ENCODE peak calls at places on chromosomes 13 and 19, in eight cellular contexts. One of them, this sample, is unnamed.

GRCh38 chr13:32829269-32829668 is 187.0 kb upstream of the KL start:
- DNase-seq in left ventricle myocardium inferior: no peak
- DNase-seq in thoracic aorta: no peak
- DNase-seq in activated CD8-positive, alpha-beta T cell treated with anti-CD3 and anti-CD28 coated beads for 36 hours: no peak
- DNase-seq in left lung: no peak
- DNase-seq in heart right ventricle: no peak
- DNase-seq in transverse colon: no peak
- DNase-seq in GM10248: no peak
- DNase-seq in this sample: no peak

GRCh38 chr13:41007359-41008118 is 11.6 kb downstream of the ELF1 start:
- DNase-seq in left ventricle myocardium inferior: no peak
- DNase-seq in thoracic aorta: no peak
- DNase-seq in activated CD8-positive, alpha-beta T cell treated with anti-CD3 and anti-CD28 coated beads for 36 hours: no peak
- DNase-seq in left lung: no peak
- DNase-seq in heart right ventricle: no peak
- DNase-seq in transverse colon: no peak
- DNase-seq in GM10248: no peak
- DNase-seq in this sample: no peak

GRCh38 chr13:44307844-44308243 is 65.8 kb upstream of the SERP2 start:
- DNase-seq in left ventricle myocardium inferior: no peak
- DNase-seq in thoracic aorta: no peak
- DNase-seq in activated CD8-positive, alpha-beta T cell treated with anti-CD3 and anti-CD28 coated beads for 36 hours: no peak
- DNase-seq in left lung: no peak
- DNase-seq in heart right ventricle: no peak
- DNase-seq in transverse colon: no peak
- DNase-seq in GM10248: no peak
- DNase-seq in this sample: no peak

GRCh38 chr19:8505680-8506401 is 3.4 kb upstream of the PRAM1 start:
- DNase-seq in left ventricle myocardium inferior: peak
- DNase-seq in thoracic aorta: peak
- DNase-seq in activated CD8-positive, alpha-beta T cell treated with anti-CD3 and anti-CD28 coated beads for 36 hours: peak
- DNase-seq in left lung: peak
- DNase-seq in heart right ventricle: peak
- DNase-seq in transverse colon: peak
- DNase-seq in GM10248: peak
- DNase-seq in this sample: peak

GRCh38 chr13:34070006-34070405 is 252.1 kb downstream of the RFC3 start:
- DNase-seq in left ventricle myocardium inferior: no peak
- DNase-seq in thoracic aorta: no peak
- DNase-seq in activated CD8-positive, alpha-beta T cell treated with anti-CD3 and anti-CD28 coated beads for 36 hours: no peak
- DNase-seq in left lung: no peak
- DNase-seq in heart right ventricle: no peak
- DNase-seq in transverse colon: no peak
- DNase-seq in GM10248: no peak
- DNase-seq in this sample: no peak

GRCh38 chr19:7636691-7637373 is at the start of gene STXBP2:
- DNase-seq in left ventricle myocardium inferior: peak
- DNase-seq in thoracic aorta: no peak
- DNase-seq in activated CD8-positive, alpha-beta T cell treated with anti-CD3 and anti-CD28 coated beads for 36 hours: peak
- DNase-seq in left lung: peak
- DNase-seq in heart right ventricle: peak
- DNase-seq in transverse colon: peak
- DNase-seq in GM10248: peak
- DNase-seq in this sample: peak

GRCh38 chr19:58009666-58010301 is 7.2 kb upstream of the ZNF606 start:
- DNase-seq in left ventricle myocardium inferior: peak
- DNase-seq in thoracic aorta: peak
- DNase-seq in activated CD8-positive, alpha-beta T cell treated with anti-CD3 and anti-CD28 coated beads for 36 hours: peak
- DNase-seq in left lung: peak
- DNase-seq in heart right ventricle: peak
- DNase-seq in transverse colon: peak
- DNase-seq in GM10248: peak
- DNase-seq in this sample: peak

GRCh38 chr19:38545596-38545995 is 72.2 kb downstream of the MAP4K1 start:
- DNase-seq in left ventricle myocardium inferior: no peak
- DNase-seq in thoracic aorta: no peak
- DNase-seq in activated CD8-positive, alpha-beta T cell treated with anti-CD3 and anti-CD28 coated beads for 36 hours: no peak
- DNase-seq in left lung: no peak
- DNase-seq in heart right ventricle: no peak
- DNase-seq in transverse colon: no peak
- DNase-seq in GM10248: no peak
- DNase-seq in this sample: no peak

GRCh38 chr19:43574424-43575155 is 737 bp downstream of the XRCC1 start:
- DNase-seq in left ventricle myocardium inferior: no peak
- DNase-seq in thoracic aorta: no peak
- DNase-seq in activated CD8-positive, alpha-beta T cell treated with anti-CD3 and anti-CD28 coated beads for 36 hours: no peak
- DNase-seq in left lung: no peak
- DNase-seq in heart right ventricle: no peak
- DNase-seq in transverse colon: no peak
- DNase-seq in GM10248: no peak
- DNase-seq in this sample: no peak

GRCh38 chr19:50669319-50670101 is 20.3 kb downstream of the C19orf81 start:
- DNase-seq in left ventricle myocardium inferior: no peak
- DNase-seq in thoracic aorta: no peak
- DNase-seq in activated CD8-positive, alpha-beta T cell treated with anti-CD3 and anti-CD28 coated beads for 36 hours: peak
- DNase-seq in left lung: no peak
- DNase-seq in heart right ventricle: no peak
- DNase-seq in transverse colon: peak
- DNase-seq in GM10248: peak
- DNase-seq in this sample: no peak

GRCh38 chr13:32261567-32261966 is 53.6 kb downstream of the ZAR1L start:
- DNase-seq in left ventricle myocardium inferior: peak
- DNase-seq in thoracic aorta: peak
- DNase-seq in activated CD8-positive, alpha-beta T cell treated with anti-CD3 and anti-CD28 coated beads for 36 hours: no peak
- DNase-seq in left lung: peak
- DNase-seq in heart right ventricle: peak
- DNase-seq in transverse colon: peak
- DNase-seq in GM10248: no peak
- DNase-seq in this sample: no peak

GRCh38 chr19:45428385-45429231 is 4.9 kb upstream of the ERCC1 start:
- DNase-seq in left ventricle myocardium inferior: peak
- DNase-seq in thoracic aorta: no peak
- DNase-seq in activated CD8-positive, alpha-beta T cell treated with anti-CD3 and anti-CD28 coated beads for 36 hours: peak
- DNase-seq in left lung: no peak
- DNase-seq in heart right ventricle: peak
- DNase-seq in transverse colon: peak
- DNase-seq in GM10248: no peak
- DNase-seq in this sample: no peak
- TF ChIP-seq CTCF in left ventricle myocardium inferior: peak
- TF ChIP-seq CTCF in thoracic aorta: peak
- TF ChIP-seq CTCF in activated CD8-positive, alpha-beta T cell treated with anti-CD3 and anti-CD28 coated beads for 36 hours: peak
- TF ChIP-seq CTCF in left lung: peak
- TF ChIP-seq CTCF in heart right ventricle: no peak
- TF ChIP-seq CTCF in transverse colon: peak
- TF ChIP-seq CTCF in GM10248: peak
- TF ChIP-seq CTCF in this sample: peak

GRCh38 chr19:15810335-15810734 is 5.1 kb downstream of the OR10H1 start:
- DNase-seq in left ventricle myocardium inferior: no peak
- DNase-seq in thoracic aorta: no peak
- DNase-seq in activated CD8-positive, alpha-beta T cell treated with anti-CD3 and anti-CD28 coated beads for 36 hours: no peak
- DNase-seq in left lung: no peak
- DNase-seq in heart right ventricle: no peak
- DNase-seq in transverse colon: peak
- DNase-seq in GM10248: no peak
- DNase-seq in this sample: no peak
- TF ChIP-seq CTCF in left ventricle myocardium inferior: peak
- TF ChIP-seq CTCF in thoracic aorta: no peak
- TF ChIP-seq CTCF in activated CD8-positive, alpha-beta T cell treated with anti-CD3 and anti-CD28 coated beads for 36 hours: no peak
- TF ChIP-seq CTCF in left lung: no peak
- TF ChIP-seq CTCF in heart right ventricle: peak
- TF ChIP-seq CTCF in transverse colon: peak
- TF ChIP-seq CTCF in GM10248: no peak
- TF ChIP-seq CTCF in this sample: peak

DNA sequence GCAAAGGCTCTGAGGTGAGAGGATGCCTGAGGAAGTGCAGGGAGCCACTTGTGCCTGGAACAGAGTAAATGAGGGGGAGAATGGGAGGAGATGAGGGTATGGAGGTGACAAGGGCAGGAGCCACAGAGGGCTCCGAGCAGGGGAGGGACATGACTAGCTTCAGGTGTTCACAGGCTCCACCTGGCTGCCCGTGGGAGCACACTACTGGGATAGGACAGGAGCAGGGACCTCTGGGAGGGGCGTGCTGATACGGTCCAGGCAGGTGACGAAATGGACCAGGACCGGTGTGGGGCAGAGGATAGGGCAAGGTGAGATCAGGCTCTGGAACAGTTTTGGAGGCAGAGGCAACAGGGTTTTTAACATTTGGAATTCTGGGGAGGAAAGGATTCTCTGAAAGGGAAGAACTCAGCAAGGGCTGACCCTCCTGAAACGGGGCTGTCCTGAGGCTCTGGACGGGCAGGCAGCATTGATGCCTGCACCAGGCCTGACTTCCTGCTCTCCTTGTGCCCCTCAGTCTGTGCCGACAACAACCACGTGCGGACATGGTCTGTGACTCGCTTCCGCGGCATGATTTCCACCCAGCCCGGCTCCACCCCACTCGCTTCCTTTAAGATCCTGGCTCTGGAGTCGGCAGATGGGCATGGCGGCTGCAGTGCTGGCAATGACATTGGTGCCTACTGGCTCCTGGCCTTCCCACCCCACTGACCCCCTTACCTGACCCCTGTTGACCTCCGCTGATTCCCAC is 11.6 kb downstream of the SHKBP1 start:
- DNase-seq in left ventricle myocardium inferior: no peak
- DNase-seq in thoracic aorta: no peak
- DNase-seq in activated CD8-positive, alpha-beta T cell treated with anti-CD3 and anti-CD28 coated beads for 36 hours: no peak
- DNase-seq in left lung: no peak
- DNase-seq in heart right ventricle: no peak
- DNase-seq in transverse colon: no peak
- DNase-seq in GM10248: no peak
- DNase-seq in this sample: no peak
- TF ChIP-seq CTCF in left ventricle myocardium inferior: no peak
- TF ChIP-seq CTCF in thoracic aorta: no peak
- TF ChIP-seq CTCF in activated CD8-positive, alpha-beta T cell treated with anti-CD3 and anti-CD28 coated beads for 36 hours: no peak
- TF ChIP-seq CTCF in left lung: no peak
- TF ChIP-seq CTCF in heart right ventricle: no peak
- TF ChIP-seq CTCF in transverse colon: no peak
- TF ChIP-seq CTCF in GM10248: no peak
- TF ChIP-seq CTCF in this sample: no peak

DNA sequence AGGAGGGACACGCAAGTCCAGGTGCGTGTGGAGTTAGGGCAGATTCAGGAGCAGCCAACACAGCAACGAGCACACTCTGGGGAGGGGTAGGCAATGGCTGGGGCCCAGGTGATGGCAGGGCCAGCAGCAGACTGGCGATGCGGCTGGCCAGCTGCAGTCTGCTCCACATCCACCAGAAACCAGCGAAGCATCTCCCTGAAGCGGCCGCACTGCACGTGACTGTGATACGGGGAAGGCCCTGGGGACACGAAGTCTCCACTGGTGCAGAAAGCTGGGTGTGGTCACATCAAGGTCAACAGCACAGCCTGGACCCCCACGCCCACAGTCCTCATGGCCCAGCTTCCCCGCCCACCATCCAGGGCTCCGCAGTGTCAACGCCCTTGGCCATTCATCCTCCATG is 21.3 kb upstream of the EPHX3 start:
- DNase-seq in left ventricle myocardium inferior: no peak
- DNase-seq in thoracic aorta: no peak
- DNase-seq in activated CD8-positive, alpha-beta T cell treated with anti-CD3 and anti-CD28 coated beads for 36 hours: no peak
- DNase-seq in left lung: no peak
- DNase-seq in heart right ventricle: peak
- DNase-seq in transverse colon: no peak
- DNase-seq in GM10248: no peak
- DNase-seq in this sample: no peak
- TF ChIP-seq CTCF in left ventricle myocardium inferior: no peak
- TF ChIP-seq CTCF in thoracic aorta: no peak
- TF ChIP-seq CTCF in activated CD8-positive, alpha-beta T cell treated with anti-CD3 and anti-CD28 coated beads for 36 hours: no peak
- TF ChIP-seq CTCF in left lung: no peak
- TF ChIP-seq CTCF in heart right ventricle: no peak
- TF ChIP-seq CTCF in transverse colon: no peak
- TF ChIP-seq CTCF in GM10248: no peak
- TF ChIP-seq CTCF in this sample: no peak

GRCh38 chr19:19637523-19638251 is 5.8 kb downstream of the GMIP start:
- DNase-seq in left ventricle myocardium inferior: no peak
- DNase-seq in thoracic aorta: no peak
- DNase-seq in activated CD8-positive, alpha-beta T cell treated with anti-CD3 and anti-CD28 coated beads for 36 hours: peak
- DNase-seq in left lung: no peak
- DNase-seq in heart right ventricle: no peak
- DNase-seq in transverse colon: no peak
- DNase-seq in GM10248: no peak
- DNase-seq in this sample: no peak
- TF ChIP-seq CTCF in left ventricle myocardium inferior: no peak
- TF ChIP-seq CTCF in thoracic aorta: no peak
- TF ChIP-seq CTCF in activated CD8-positive, alpha-beta T cell treated with anti-CD3 and anti-CD28 coated beads for 36 hours: no peak
- TF ChIP-seq CTCF in left lung: no peak
- TF ChIP-seq CTCF in heart right ventricle: no peak
- TF ChIP-seq CTCF in transverse colon: no peak
- TF ChIP-seq CTCF in GM10248: no peak
- TF ChIP-seq CTCF in this sample: no peak

GRCh38 chr13:27834095-27834494 is 41.8 kb downstream of the GSX1 start:
- DNase-seq in left ventricle myocardium inferior: no peak
- DNase-seq in thoracic aorta: no peak
- DNase-seq in activated CD8-positive, alpha-beta T cell treated with anti-CD3 and anti-CD28 coated beads for 36 hours: no peak
- DNase-seq in left lung: no peak
- DNase-seq in heart right ventricle: no peak
- DNase-seq in transverse colon: no peak
- DNase-seq in GM10248: no peak
- DNase-seq in this sample: no peak

GRCh38 chr13:27826379-27827353 is 34.4 kb downstream of the GSX1 start:
- DNase-seq in left ventricle myocardium inferior: peak
- DNase-seq in thoracic aorta: peak
- DNase-seq in activated CD8-positive, alpha-beta T cell treated with anti-CD3 and anti-CD28 coated beads for 36 hours: peak
- DNase-seq in left lung: peak
- DNase-seq in heart right ventricle: peak
- DNase-seq in transverse colon: peak
- DNase-seq in GM10248: peak
- DNase-seq in this sample: peak

GRCh38 chr13:27827646-27828045 is 35.4 kb downstream of the GSX1 start:
- DNase-seq in left ventricle myocardium inferior: no peak
- DNase-seq in thoracic aorta: no peak
- DNase-seq in activated CD8-positive, alpha-beta T cell treated with anti-CD3 and anti-CD28 coated beads for 36 hours: no peak
- DNase-seq in left lung: no peak
- DNase-seq in heart right ventricle: no peak
- DNase-seq in transverse colon: no peak
- DNase-seq in GM10248: no peak
- DNase-seq in this sample: no peak

GRCh38 chr13:27833206-27833605 is 40.9 kb downstream of the GSX1 start:
- DNase-seq in left ventricle myocardium inferior: no peak
- DNase-seq in thoracic aorta: no peak
- DNase-seq in activated CD8-positive, alpha-beta T cell treated with anti-CD3 and anti-CD28 coated beads for 36 hours: no peak
- DNase-seq in left lung: no peak
- DNase-seq in heart right ventricle: no peak
- DNase-seq in transverse colon: no peak
- DNase-seq in GM10248: no peak
- DNase-seq in this sample: no peak

DNA sequence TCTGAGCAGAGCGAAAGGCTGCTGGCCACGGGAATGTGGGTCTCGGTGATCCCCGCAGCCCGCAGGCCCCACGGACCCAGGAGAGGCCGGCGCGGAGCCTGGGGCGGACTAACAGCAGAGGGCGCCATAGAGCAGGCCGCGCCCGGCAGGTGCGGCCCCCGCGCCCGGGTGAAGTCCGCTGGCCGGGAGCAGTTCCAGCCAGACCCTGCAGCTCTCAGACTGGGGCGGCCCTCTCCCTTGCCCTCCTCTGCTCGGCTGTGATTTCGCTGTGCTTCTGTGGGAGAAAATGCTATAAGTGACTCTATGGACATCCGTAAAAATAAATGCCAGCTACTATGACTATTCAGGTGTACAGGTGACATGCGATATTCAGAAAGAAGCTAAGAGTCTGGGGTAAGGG is 37.7 kb downstream of the GSX1 start:
- DNase-seq in left ventricle myocardium inferior: peak
- DNase-seq in thoracic aorta: peak
- DNase-seq in activated CD8-positive, alpha-beta T cell treated with anti-CD3 and anti-CD28 coated beads for 36 hours: peak
- DNase-seq in left lung: peak
- DNase-seq in heart right ventricle: peak
- DNase-seq in transverse colon: peak
- DNase-seq in GM10248: peak
- DNase-seq in this sample: peak
- TF ChIP-seq CTCF in left ventricle myocardium inferior: peak
- TF ChIP-seq CTCF in thoracic aorta: peak
- TF ChIP-seq CTCF in activated CD8-positive, alpha-beta T cell treated with anti-CD3 and anti-CD28 coated beads for 36 hours: peak
- TF ChIP-seq CTCF in left lung: peak
- TF ChIP-seq CTCF in heart right ventricle: peak
- TF ChIP-seq CTCF in transverse colon: peak
- TF ChIP-seq CTCF in GM10248: peak
- TF ChIP-seq CTCF in this sample: peak

This sample was measured in upper lobe of right lung.